ENCODE peak calls at places on chromosomes 1 and 21, in six cellular contexts. Z is H9, S is neuronal stem cell, Y is IMR-90, J is H1, P is mesenchymal stem cell. L is an unnamed sample.

GRCh38 chr1:110239491-110240430 is 29.6 kb downstream of the KCNC4 start:
- DNase-seq in Z (no peak), S (no peak), Y (no peak), J (no peak), P (peak; percentile 4), L (no peak)

GRCh38 chr1:150161747-150162581 is 12.2 kb downstream of the PLEKHO1 start:
- DNase-seq in Z (no peak), S (no peak), Y (peak; percentile 49), J (no peak), P (peak; percentile 37), L (peak; percentile 60)

GRCh38 chr1:9128520-9129371 is at the start of gene GPR157:
- DNase-seq in Z (peak; percentile 90), S (peak; percentile 83), Y (peak; percentile 61), J (peak; percentile 89), P (peak; percentile 74), L (peak; percentile 73)

GRCh38 chr1:218353656-218354055 is 8.5 kb downstream of the TGFB2 start:
- DNase-seq in Z (no peak), S (no peak), Y (no peak), J (no peak), P (no peak), L (no peak)

GRCh38 chr1:199970125-199970524 is 57.4 kb upstream of the NR5A2 start:
- DNase-seq in Z (no peak), S (no peak), Y (no peak), J (no peak), P (no peak), L (peak; percentile 65)

GRCh38 chr1:1858382-1859086 is 32.4 kb downstream of the GNB1 start:
- DNase-seq in Z (peak; percentile 55), S (peak; percentile 18), Y (peak; percentile 81), J (no peak), P (peak; percentile 92), L (peak; percentile 87)

GRCh38 chr1:82400521-82400920 is 599.8 kb downstream of the ADGRL2 start:
- DNase-seq in Z (no peak), S (no peak), Y (no peak), J (no peak), P (no peak), L (no peak)

GRCh38 chr1:181779343-181779742 is 282.2 kb downstream of the ZNF648 start:
- DNase-seq in Z (peak; percentile 33), S (no peak), Y (no peak), J (no peak), P (no peak), L (no peak)

GRCh38 chr1:216330262-216330661 is 93.0 kb downstream of the USH2A start:
- DNase-seq in Z (no peak), S (no peak), Y (peak; percentile 13), J (no peak), P (peak; percentile 4), L (no peak)

GRCh38 chr21:17454315-17455027 is 58.4 kb upstream of the CXADR start:
- DNase-seq in Z (peak; percentile 92), S (peak; percentile 90), Y (peak; percentile 92), J (peak; percentile 98), P (peak; percentile 97), L (peak; percentile 97)

GRCh38 chr1:41418868-41419583 is 57.8 kb downstream of the FOXO6 start:
- DNase-seq in Z (peak; percentile 58), S (no peak), Y (peak; percentile 84), J (no peak), P (peak; percentile 73), L (peak; percentile 66)

GRCh38 chr1:66476774-66477173 is 57.2 kb upstream of the SGIP1 start:
- DNase-seq in Z (no peak), S (no peak), Y (peak; percentile 46), J (no peak), P (no peak), L (peak; percentile 18)

GRCh38 chr1:214224605-214225354 is 56.2 kb upstream of the SMYD2 start:
- DNase-seq in Z (peak; percentile 56), S (no peak), Y (peak; percentile 41), J (peak; percentile 54), P (peak; percentile 22), L (peak; percentile 79)

GRCh38 chr1:233109121-233109520 is 158.7 kb downstream of the NTPCR start:
- DNase-seq in Z (no peak), S (no peak), Y (no peak), J (no peak), P (peak; percentile 25), L (no peak)

GRCh38 chr21:42097860-42098259 is 26.7 kb downstream of the UMODL1 start:
- DNase-seq in Z (no peak), S (no peak), Y (peak; percentile 99), J (no peak), P (peak; percentile 100), L (no peak)

GRCh38 chr1:202711949-202712635 is 1.8 kb upstream of the SYT2 start:
- DNase-seq in Z (peak; percentile 50), S (no peak), Y (no peak), J (no peak), P (no peak), L (no peak)

GRCh38 chr21:42021751-42022430 is 11.7 kb upstream of the ZBTB21 start:
- DNase-seq in Z (peak; percentile 66), S (peak; percentile 76), Y (no peak), J (peak; percentile 66), P (no peak), L (peak; percentile 84)

GRCh38 chr1:237859014-237859413 is 31.7 kb downstream of the ZP4 start:
- DNase-seq in Z (no peak), S (no peak), Y (no peak), J (no peak), P (no peak), L (no peak)

GRCh38 chr1:92105546-92106081 is 25.5 kb downstream of the BTBD8 start:
- DNase-seq in Z (no peak), S (no peak), Y (no peak), J (no peak), P (no peak), L (no peak)

GRCh38 chr1:156845055-156845952 is 13.6 kb downstream of the INSRR start:
- DNase-seq in Z (peak; percentile 57), S (no peak), Y (no peak), J (peak; percentile 76), P (no peak), L (no peak)

GRCh38 chr1:38785285-38786039 is 74.1 kb downstream of the RRAGC start:
- DNase-seq in Z (no peak), S (no peak), Y (no peak), J (no peak), P (peak; percentile 51), L (no peak)

GRCh38 chr1:7620196-7620595 is 150.9 kb upstream of the VAMP3 start:
- DNase-seq in Z (no peak), S (no peak), Y (no peak), J (no peak), P (no peak), L (no peak)

GRCh38 chr1:86502721-86503430 is 34.1 kb downstream of the CLCA1 start:
- DNase-seq in Z (peak; percentile 90), S (no peak), Y (no peak), J (peak; percentile 69), P (no peak), L (peak; percentile 98)

DNA sequence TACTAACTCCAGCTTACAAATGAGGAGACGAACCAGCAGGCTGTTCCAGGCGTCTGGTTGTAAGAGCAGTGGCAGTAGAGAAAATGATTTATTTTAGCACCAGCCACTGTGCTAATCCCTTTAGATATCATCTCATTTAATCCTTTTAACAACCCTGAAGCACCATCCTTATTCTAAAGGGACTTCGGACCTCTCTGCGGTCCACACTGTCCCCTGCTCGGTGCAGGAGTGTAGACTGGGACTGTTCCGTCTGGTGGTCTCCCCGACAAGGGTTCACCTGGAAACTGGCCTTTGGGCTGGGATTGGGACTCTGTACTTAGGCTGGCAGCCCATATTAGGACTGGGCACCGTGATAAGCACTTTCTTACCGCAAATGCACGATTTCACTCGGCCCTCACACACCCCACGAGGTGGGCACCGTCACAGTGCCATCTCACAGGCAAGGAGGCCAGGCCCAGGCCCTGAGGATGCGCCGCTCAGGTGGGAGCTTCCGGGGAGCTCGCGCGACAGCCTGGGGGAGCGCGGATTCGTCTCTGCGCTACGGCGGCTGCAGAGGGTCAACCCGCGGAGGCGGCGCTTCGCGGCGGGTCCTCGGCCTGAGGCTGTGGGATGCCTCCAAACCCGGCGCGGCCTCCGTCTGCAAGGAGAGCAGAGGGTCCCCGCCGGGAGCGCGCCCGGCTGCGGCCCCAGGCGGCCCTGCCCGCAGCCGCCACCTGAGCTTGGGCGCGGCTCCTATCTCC is 45.2 kb downstream of the ATP1A1 start:
- DNase-seq in Z (peak; percentile 88), S (peak; percentile 68), Y (peak; percentile 75), J (peak; percentile 92), P (peak; percentile 74), L (peak; percentile 91)
- H2AK5ac ChIP-seq in Z (no peak overlapping the region), S (peak overlapping the region; percentile 56), Y (peak overlapping the region; percentile 76), J (no peak overlapping the region), P (peak overlapping the region; percentile 11), L (peak overlapping the region; percentile 87)

DNA sequence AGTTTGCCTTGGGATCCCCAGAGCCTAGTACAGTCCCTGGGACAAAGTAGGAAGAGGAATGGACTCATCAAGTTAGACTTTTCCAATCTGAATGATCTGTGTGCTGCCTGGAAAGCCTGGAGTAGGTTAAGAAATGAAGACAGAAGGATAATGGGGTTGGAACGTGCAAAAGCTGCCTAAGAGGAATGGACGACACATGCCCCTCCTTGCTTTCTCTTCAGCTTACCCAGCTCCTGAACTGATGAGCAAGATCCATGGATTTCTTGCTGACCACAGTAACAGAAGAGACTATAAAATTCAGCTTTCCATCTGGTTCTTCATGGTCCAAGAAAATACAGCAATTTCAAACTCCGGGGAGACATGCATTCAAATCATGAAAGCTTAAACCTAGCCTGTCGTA is 5.5 kb upstream of the PEF1 start:
- DNase-seq in Z (no peak), S (no peak), Y (no peak), J (no peak), P (no peak), L (no peak)
- H2BK15ac ChIP-seq in Z (no peak overlapping the region), S (no peak overlapping the region), Y (no peak overlapping the region), J (no peak overlapping the region), P (no peak overlapping the region), L (no peak overlapping the region)

GRCh38 chr1:64046243-64046642 is 157.2 kb upstream of the UBE2U start:
- DNase-seq in Z (no peak), S (no peak), Y (no peak), J (no peak), P (no peak), L (no peak)
- H3K18ac ChIP-seq in Z (peak overlapping the region; percentile 49), S (no peak overlapping the region), Y (no peak overlapping the region), J (no peak overlapping the region), P (peak overlapping the region; percentile 18), L (no peak overlapping the region)

GRCh38 chr21:34813266-34813886 is 144.6 kb downstream of the CLIC6 start:
- DNase-seq in Z (no peak), S (no peak), Y (peak; percentile 90), J (no peak), P (peak; percentile 86), L (no peak)
- H2AK5ac ChIP-seq in Z (no peak overlapping the region), S (no peak overlapping the region), Y (peak overlapping the region; percentile 97), J (no peak overlapping the region), P (peak overlapping the region; percentile 8), L (no peak overlapping the region)

DNA sequence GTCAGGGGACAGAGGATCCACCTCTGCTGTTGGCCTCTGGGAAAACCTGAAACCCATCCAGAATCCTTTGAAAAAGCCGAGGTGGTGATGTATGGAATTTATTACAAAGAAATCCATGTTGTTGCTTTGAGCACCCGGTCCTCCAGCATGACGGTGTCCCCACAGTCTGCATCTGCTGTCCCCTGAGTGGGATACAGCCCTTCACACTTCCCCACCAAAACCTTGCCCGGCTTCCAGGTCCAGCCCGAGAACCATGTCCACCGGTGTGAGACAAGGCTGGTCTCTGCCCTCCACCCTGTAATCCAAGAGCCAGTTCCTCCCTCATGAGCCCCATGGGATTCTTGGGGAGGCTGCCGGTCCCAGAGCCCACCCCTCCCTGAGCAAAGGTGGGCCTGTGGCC is 70.5 kb downstream of the STUM start:
- DNase-seq in Z (no peak), S (no peak), Y (no peak), J (no peak), P (no peak), L (no peak)
- H2BK15ac ChIP-seq in Z (no peak overlapping the region), S (no peak overlapping the region), Y (no peak overlapping the region), J (no peak overlapping the region), P (no peak overlapping the region), L (no peak overlapping the region)